ENCODE peak calls at places on chromosomes 5 and 9, in ten cellular contexts. One of them, this sample, is unnamed.

GRCh38 chr5:997001-997474 is 11.6 kb upstream of the NKD2 start:
- DNase-seq in lung microvascular endothelial cell: no peak
- DNase-seq in WTC11: peak; percentile 13
- DNase-seq in suprapubic skin: peak; percentile 70
- DNase-seq in B cell: no peak
- DNase-seq in EL: peak; percentile 22
- DNase-seq in posterior vena cava: peak; percentile 81
- DNase-seq in dermis microvascular lymphatic vessel endothelial cell: no peak
- DNase-seq in heart right ventricle: peak; percentile 29
- DNase-seq in cardiac muscle cell: peak; percentile 52
- DNase-seq in this sample: no peak

GRCh38 chr5:103209065-103209464 is 49.5 kb upstream of the MACIR start:
- DNase-seq in lung microvascular endothelial cell: no peak
- DNase-seq in WTC11: no peak
- DNase-seq in suprapubic skin: no peak
- DNase-seq in B cell: no peak
- DNase-seq in EL: no peak
- DNase-seq in posterior vena cava: no peak
- DNase-seq in dermis microvascular lymphatic vessel endothelial cell: no peak
- DNase-seq in heart right ventricle: no peak
- DNase-seq in cardiac muscle cell: no peak
- DNase-seq in this sample: no peak

GRCh38 chr5:102850503-102850902 is 95.4 kb downstream of the PAM start:
- DNase-seq in lung microvascular endothelial cell: no peak
- DNase-seq in WTC11: no peak
- DNase-seq in suprapubic skin: no peak
- DNase-seq in B cell: no peak
- DNase-seq in EL: no peak
- DNase-seq in posterior vena cava: peak; percentile 74
- DNase-seq in dermis microvascular lymphatic vessel endothelial cell: no peak
- DNase-seq in heart right ventricle: no peak
- DNase-seq in cardiac muscle cell: no peak
- DNase-seq in this sample: no peak

GRCh38 chr9:114286146-114286679 is 36.7 kb upstream of the ORM1 start:
- DNase-seq in lung microvascular endothelial cell: no peak
- DNase-seq in WTC11: peak; percentile 5
- DNase-seq in suprapubic skin: peak; percentile 43
- DNase-seq in B cell: no peak
- DNase-seq in EL: no peak
- DNase-seq in posterior vena cava: peak; percentile 24
- DNase-seq in dermis microvascular lymphatic vessel endothelial cell: no peak
- DNase-seq in heart right ventricle: no peak
- DNase-seq in cardiac muscle cell: no peak
- DNase-seq in this sample: no peak

GRCh38 chr5:139678751-139679750 is 30.9 kb downstream of the CXXC5 start:
- DNase-seq in lung microvascular endothelial cell: no peak
- DNase-seq in WTC11: peak; percentile 38
- DNase-seq in suprapubic skin: no peak
- DNase-seq in B cell: no peak
- DNase-seq in EL: no peak
- DNase-seq in posterior vena cava: no peak
- DNase-seq in dermis microvascular lymphatic vessel endothelial cell: no peak
- DNase-seq in heart right ventricle: no peak
- DNase-seq in cardiac muscle cell: no peak
- DNase-seq in this sample: no peak

GRCh38 chr5:176800024-176800423 is 10.3 kb upstream of the UNC5A start:
- DNase-seq in lung microvascular endothelial cell: no peak
- DNase-seq in WTC11: no peak
- DNase-seq in suprapubic skin: no peak
- DNase-seq in B cell: no peak
- DNase-seq in EL: no peak
- DNase-seq in posterior vena cava: no peak
- DNase-seq in dermis microvascular lymphatic vessel endothelial cell: no peak
- DNase-seq in heart right ventricle: no peak
- DNase-seq in cardiac muscle cell: no peak
- DNase-seq in this sample: no peak

GRCh38 chr5:91212336-91213092 is 170.6 kb downstream of the ARRDC3 start:
- DNase-seq in lung microvascular endothelial cell: peak; percentile 35
- DNase-seq in WTC11: no peak
- DNase-seq in suprapubic skin: no peak
- DNase-seq in B cell: no peak
- DNase-seq in EL: peak; percentile 93
- DNase-seq in posterior vena cava: peak; percentile 55
- DNase-seq in dermis microvascular lymphatic vessel endothelial cell: no peak
- DNase-seq in heart right ventricle: no peak
- DNase-seq in cardiac muscle cell: no peak
- DNase-seq in this sample: peak; percentile 45

GRCh38 chr5:62790348-62790747 is 211.7 kb downstream of the LRRC70 start:
- DNase-seq in lung microvascular endothelial cell: no peak
- DNase-seq in WTC11: no peak
- DNase-seq in suprapubic skin: no peak
- DNase-seq in B cell: no peak
- DNase-seq in EL: no peak
- DNase-seq in posterior vena cava: no peak
- DNase-seq in dermis microvascular lymphatic vessel endothelial cell: peak; percentile 8
- DNase-seq in heart right ventricle: no peak
- DNase-seq in cardiac muscle cell: no peak
- DNase-seq in this sample: no peak

GRCh38 chr5:142201471-142201887 is 92.9 kb downstream of the NDFIP1 start:
- DNase-seq in lung microvascular endothelial cell: peak; percentile 99
- DNase-seq in WTC11: no peak
- DNase-seq in suprapubic skin: no peak
- DNase-seq in B cell: no peak
- DNase-seq in EL: peak; percentile 98
- DNase-seq in posterior vena cava: no peak
- DNase-seq in dermis microvascular lymphatic vessel endothelial cell: peak; percentile 94
- DNase-seq in heart right ventricle: no peak
- DNase-seq in cardiac muscle cell: no peak
- DNase-seq in this sample: no peak

GRCh38 chr5:121949885-121950284 is 11.9 kb upstream of the SRFBP1 start:
- DNase-seq in lung microvascular endothelial cell: peak; percentile 51
- DNase-seq in WTC11: peak; percentile 32
- DNase-seq in suprapubic skin: no peak
- DNase-seq in B cell: peak; percentile 22
- DNase-seq in EL: peak; percentile 49
- DNase-seq in posterior vena cava: no peak
- DNase-seq in dermis microvascular lymphatic vessel endothelial cell: peak; percentile 50
- DNase-seq in heart right ventricle: no peak
- DNase-seq in cardiac muscle cell: peak; percentile 72
- DNase-seq in this sample: peak; percentile 61

This sample was measured in NCI-H446.